ENCODE peak calls at places on chromosomes 12 and 14, in six cellular contexts. One of them, this sample, is unnamed.

GRCh38 chr12:102167821-102168605 is 29.6 kb downstream of the PMCH start:
- DNase-seq in AG20443: peak
- DNase-seq in T-helper 9 cell: no peak
- DNase-seq in GM19239: no peak
- DNase-seq in heart right ventricle: no peak
- DNase-seq in GM23338: no peak
- DNase-seq in this sample: no peak

GRCh38 chr12:114238808-114239207 is 167.1 kb downstream of the TBX5 start:
- DNase-seq in GM23338: no peak
- DNase-seq in heart right ventricle: peak
- DNase-seq in T-helper 9 cell: no peak
- DNase-seq in AG20443: no peak
- DNase-seq in GM19239: no peak
- DNase-seq in this sample: no peak

GRCh38 chr14:64773577-64773976 is 69.4 kb downstream of the PLEKHG3 start:
- DNase-seq in GM23338: no peak
- DNase-seq in GM19239: no peak
- DNase-seq in T-helper 9 cell: no peak
- DNase-seq in heart right ventricle: no peak
- DNase-seq in AG20443: no peak
- DNase-seq in this sample: no peak

GRCh38 chr12:49524660-49525324 is 14.0 kb upstream of the KCNH3 start:
- DNase-seq in heart right ventricle: no peak
- DNase-seq in T-helper 9 cell: no peak
- DNase-seq in GM23338: no peak
- DNase-seq in GM19239: no peak
- DNase-seq in AG20443: no peak
- DNase-seq in this sample: no peak

GRCh38 chr12:97182719-97183118 is 275.7 kb downstream of the NEDD1 start:
- DNase-seq in AG20443: no peak
- DNase-seq in heart right ventricle: no peak
- DNase-seq in GM23338: no peak
- DNase-seq in GM19239: no peak
- DNase-seq in T-helper 9 cell: no peak
- DNase-seq in this sample: no peak

GRCh38 chr14:22848391-22849164 is 12.2 kb downstream of the MMP14 start:
- DNase-seq in GM23338: peak
- DNase-seq in GM19239: no peak
- DNase-seq in heart right ventricle: peak
- DNase-seq in T-helper 9 cell: no peak
- DNase-seq in AG20443: peak
- DNase-seq in this sample: peak

GRCh38 chr12:49489720-49490119 is 49.1 kb upstream of the KCNH3 start:
- DNase-seq in GM23338: peak
- DNase-seq in T-helper 9 cell: no peak
- DNase-seq in AG20443: no peak
- DNase-seq in heart right ventricle: no peak
- DNase-seq in GM19239: no peak
- DNase-seq in this sample: no peak

GRCh38 chr12:29519585-29520182 is 22.2 kb upstream of the OVCH1 start:
- DNase-seq in T-helper 9 cell: peak
- DNase-seq in AG20443: peak
- DNase-seq in GM19239: peak
- DNase-seq in heart right ventricle: no peak
- DNase-seq in GM23338: peak
- DNase-seq in this sample: no peak

GRCh38 chr12:263574-263973 is 938 bp upstream of the SLC6A13 start:
- DNase-seq in GM23338: no peak
- DNase-seq in heart right ventricle: no peak
- DNase-seq in AG20443: no peak
- DNase-seq in GM19239: no peak
- DNase-seq in T-helper 9 cell: no peak
- DNase-seq in this sample: no peak

GRCh38 chr14:93536945-93537344 is 106.2 kb downstream of the UNC79 start:
- DNase-seq in T-helper 9 cell: no peak
- DNase-seq in heart right ventricle: no peak
- DNase-seq in AG20443: no peak
- DNase-seq in GM23338: peak
- DNase-seq in GM19239: no peak
- DNase-seq in this sample: peak

GRCh38 chr14:34027990-34028490 is 77.2 kb upstream of the EGLN3 start:
- DNase-seq in T-helper 9 cell: no peak
- DNase-seq in GM19239: no peak
- DNase-seq in AG20443: no peak
- DNase-seq in GM23338: no peak
- DNase-seq in heart right ventricle: no peak
- DNase-seq in this sample: no peak

GRCh38 chr14:76696361-76696760 is 64.9 kb upstream of the VASH1 start:
- DNase-seq in heart right ventricle: no peak
- DNase-seq in T-helper 9 cell: no peak
- DNase-seq in GM23338: no peak
- DNase-seq in GM19239: no peak
- DNase-seq in AG20443: no peak
- DNase-seq in this sample: no peak

GRCh38 chr12:116164976-116165425 is 112.5 kb downstream of the MED13L start:
- DNase-seq in T-helper 9 cell: no peak
- DNase-seq in GM23338: no peak
- DNase-seq in AG20443: no peak
- DNase-seq in heart right ventricle: no peak
- DNase-seq in GM19239: no peak
- DNase-seq in this sample: no peak

GRCh38 chr12:4439736-4440135 is 5.9 kb downstream of the FGF6 start:
- DNase-seq in GM23338: no peak
- DNase-seq in T-helper 9 cell: no peak
- DNase-seq in AG20443: no peak
- DNase-seq in heart right ventricle: no peak
- DNase-seq in GM19239: no peak
- DNase-seq in this sample: no peak

GRCh38 chr14:47675239-47675488 is 241 bp downstream of the MDGA2 start:
- DNase-seq in heart right ventricle: no peak
- DNase-seq in AG20443: no peak
- DNase-seq in T-helper 9 cell: no peak
- DNase-seq in GM23338: no peak
- DNase-seq in GM19239: no peak
- DNase-seq in this sample: no peak

GRCh38 chr14:60862283-60862682 is 118.6 kb downstream of the TRMT5 start:
- DNase-seq in T-helper 9 cell: no peak
- DNase-seq in AG20443: no peak
- DNase-seq in GM23338: no peak
- DNase-seq in GM19239: no peak
- DNase-seq in heart right ventricle: no peak
- DNase-seq in this sample: no peak

GRCh38 chr12:57580466-57580795 is 10.6 kb upstream of the PIP4K2C start:
- DNase-seq in GM19239: no peak
- DNase-seq in GM23338: no peak
- DNase-seq in AG20443: no peak
- DNase-seq in T-helper 9 cell: no peak
- DNase-seq in heart right ventricle: no peak
- DNase-seq in this sample: no peak

GRCh38 chr14:73753043-73753886 is 39.1 kb upstream of the PNMA1 start:
- DNase-seq in AG20443: no peak
- DNase-seq in T-helper 9 cell: no peak
- DNase-seq in GM23338: no peak
- DNase-seq in GM19239: no peak
- DNase-seq in heart right ventricle: no peak
- DNase-seq in this sample: peak

GRCh38 chr12:66756631-66757030 is 77.8 kb upstream of the GRIP1 start:
- DNase-seq in heart right ventricle: no peak
- DNase-seq in GM23338: no peak
- DNase-seq in T-helper 9 cell: no peak
- DNase-seq in GM19239: no peak
- DNase-seq in AG20443: no peak
- DNase-seq in this sample: no peak

GRCh38 chr12:39626033-39626814 is 6.6 kb upstream of the ABCD2 start:
- DNase-seq in heart right ventricle: no peak
- DNase-seq in GM19239: no peak
- DNase-seq in GM23338: peak
- DNase-seq in AG20443: no peak
- DNase-seq in T-helper 9 cell: no peak
- DNase-seq in this sample: peak

GRCh38 chr12:93740721-93741120 is 63.5 kb downstream of the CRADD start:
- DNase-seq in GM23338: peak
- DNase-seq in GM19239: no peak
- DNase-seq in T-helper 9 cell: no peak
- DNase-seq in heart right ventricle: no peak
- DNase-seq in AG20443: no peak
- DNase-seq in this sample: no peak

GRCh38 chr14:77889971-77890442 is 90.1 kb downstream of the ADCK1 start:
- DNase-seq in GM19239: no peak
- DNase-seq in T-helper 9 cell: no peak
- DNase-seq in AG20443: peak
- DNase-seq in heart right ventricle: no peak
- DNase-seq in GM23338: no peak
- DNase-seq in this sample: no peak

GRCh38 chr14:76131071-76131985 is 20.4 kb upstream of the GPATCH2L start:
- DNase-seq in T-helper 9 cell: no peak
- DNase-seq in GM23338: peak
- DNase-seq in GM19239: no peak
- DNase-seq in AG20443: no peak
- DNase-seq in heart right ventricle: no peak
- DNase-seq in this sample: no peak

GRCh38 chr12:47014474-47014873 is 64.9 kb upstream of the PCED1B start:
- DNase-seq in GM19239: no peak
- DNase-seq in heart right ventricle: no peak
- DNase-seq in T-helper 9 cell: no peak
- DNase-seq in GM23338: no peak
- DNase-seq in AG20443: peak
- DNase-seq in this sample: no peak

GRCh38 chr12:52615208-52615868 is 3.0 kb downstream of the KRT73 start:
- DNase-seq in heart right ventricle: no peak
- DNase-seq in AG20443: peak
- DNase-seq in T-helper 9 cell: no peak
- DNase-seq in GM19239: no peak
- DNase-seq in GM23338: no peak
- DNase-seq in this sample: peak

GRCh38 chr14:54102530-54102929 is 145.9 kb upstream of the BMP4 start:
- DNase-seq in AG20443: no peak
- DNase-seq in GM23338: no peak
- DNase-seq in T-helper 9 cell: no peak
- DNase-seq in GM19239: no peak
- DNase-seq in heart right ventricle: no peak
- DNase-seq in this sample: no peak

GRCh38 chr14:30132201-30132600 is 204.6 kb upstream of the PRKD1 start:
- DNase-seq in GM19239: no peak
- DNase-seq in T-helper 9 cell: no peak
- DNase-seq in GM23338: no peak
- DNase-seq in AG20443: no peak
- DNase-seq in heart right ventricle: no peak
- DNase-seq in this sample: no peak

GRCh38 chr14:89455412-89455811 is 38.4 kb upstream of the FOXN3 start:
- DNase-seq in heart right ventricle: peak
- DNase-seq in AG20443: no peak
- DNase-seq in GM19239: no peak
- DNase-seq in GM23338: no peak
- DNase-seq in T-helper 9 cell: no peak
- DNase-seq in this sample: no peak

GRCh38 chr14:92780444-92780843 is 13.7 kb upstream of the GOLGA5 start:
- DNase-seq in GM19239: no peak
- DNase-seq in heart right ventricle: no peak
- DNase-seq in AG20443: peak
- DNase-seq in T-helper 9 cell: no peak
- DNase-seq in GM23338: no peak
- DNase-seq in this sample: no peak

GRCh38 chr12:96256672-96257361 is 62.6 kb downstream of the ELK3 start:
- DNase-seq in GM19239: no peak
- DNase-seq in GM23338: no peak
- DNase-seq in heart right ventricle: no peak
- DNase-seq in T-helper 9 cell: no peak
- DNase-seq in AG20443: no peak
- DNase-seq in this sample: no peak

GRCh38 chr14:103385994-103386491 is 828 bp downstream of the MARK3 start:
- DNase-seq in AG20443: no peak
- DNase-seq in T-helper 9 cell: peak
- DNase-seq in heart right ventricle: peak
- DNase-seq in GM19239: no peak
- DNase-seq in GM23338: peak
- DNase-seq in this sample: no peak

GRCh38 chr12:67692966-67693365 is 44.4 kb downstream of the DYRK2 start:
- DNase-seq in T-helper 9 cell: no peak
- DNase-seq in heart right ventricle: no peak
- DNase-seq in GM23338: no peak
- DNase-seq in AG20443: no peak
- DNase-seq in GM19239: no peak
- DNase-seq in this sample: no peak

GRCh38 chr14:42633504-42634095 is 1026.9 kb downstream of the LRFN5 start:
- DNase-seq in AG20443: no peak
- DNase-seq in T-helper 9 cell: no peak
- DNase-seq in GM19239: no peak
- DNase-seq in heart right ventricle: no peak
- DNase-seq in GM23338: no peak
- DNase-seq in this sample: no peak

GRCh38 chr12:119178544-119179334 is at the start of gene HSPB8:
- DNase-seq in GM19239: no peak
- DNase-seq in T-helper 9 cell: no peak
- DNase-seq in GM23338: peak
- DNase-seq in AG20443: peak
- DNase-seq in heart right ventricle: peak
- DNase-seq in this sample: peak

This sample was measured in H9.